ENCODE peak calls at places on chromosomes 13 and 19, in six cellular contexts. One of them, this sample, is unnamed. For H3K9me3, the result is how much of the 10 kb centered on the place peaks cover.

GRCh38 chr13:20390526-20391175 is 135.0 kb downstream of the CRYL1 start:
- DNase-seq in aorta: no peak
- DNase-seq in spleen: no peak
- DNase-seq in PC-9: no peak
- DNase-seq in hepatocyte: no peak
- DNase-seq in small intestine: no peak
- DNase-seq in this sample: no peak

GRCh38 chr13:30373727-30374126 is 48.6 kb upstream of the UBE2L5 start:
- DNase-seq in spleen: peak
- DNase-seq in hepatocyte: no peak
- DNase-seq in small intestine: no peak
- DNase-seq in aorta: peak
- DNase-seq in PC-9: no peak
- DNase-seq in this sample: no peak

GRCh38 chr13:41552031-41552430 is 94.7 kb downstream of the RGCC start:
- DNase-seq in spleen: no peak
- DNase-seq in aorta: no peak
- DNase-seq in small intestine: no peak
- DNase-seq in PC-9: no peak
- DNase-seq in hepatocyte: no peak
- DNase-seq in this sample: no peak

GRCh38 chr19:11125994-11126685 is 29.4 kb downstream of the SPC24 start:
- DNase-seq in hepatocyte: peak
- DNase-seq in aorta: peak
- DNase-seq in spleen: peak
- DNase-seq in PC-9: peak
- DNase-seq in small intestine: peak
- DNase-seq in this sample: peak

GRCh38 chr19:58305932-58306323 is 751 bp downstream of the ERVK3-1 start:
- DNase-seq in aorta: no peak
- DNase-seq in spleen: no peak
- DNase-seq in small intestine: peak
- DNase-seq in PC-9: no peak
- DNase-seq in hepatocyte: peak
- DNase-seq in this sample: no peak

GRCh38 chr13:40388617-40389016 is 277.8 kb downstream of the FOXO1 start:
- DNase-seq in hepatocyte: no peak
- DNase-seq in small intestine: peak
- DNase-seq in spleen: peak
- DNase-seq in PC-9: no peak
- DNase-seq in aorta: peak
- DNase-seq in this sample: no peak

GRCh38 chr13:79226250-79226649 is 179.8 kb downstream of the RBM26 start:
- DNase-seq in PC-9: no peak
- DNase-seq in small intestine: no peak
- DNase-seq in hepatocyte: no peak
- DNase-seq in aorta: no peak
- DNase-seq in spleen: no peak
- DNase-seq in this sample: no peak

GRCh38 chr13:42355118-42355840 is 83.3 kb downstream of the AKAP11 start:
- DNase-seq in aorta: no peak
- DNase-seq in PC-9: no peak
- DNase-seq in spleen: no peak
- DNase-seq in small intestine: no peak
- DNase-seq in hepatocyte: no peak
- DNase-seq in this sample: no peak

GRCh38 chr13:40170091-40170490 is 496.4 kb downstream of the FOXO1 start:
- DNase-seq in spleen: no peak
- DNase-seq in aorta: no peak
- DNase-seq in hepatocyte: no peak
- DNase-seq in PC-9: no peak
- DNase-seq in small intestine: no peak
- DNase-seq in this sample: no peak

GRCh38 chr19:31255863-31256600 is 93.2 kb downstream of the TSHZ3 start:
- DNase-seq in small intestine: no peak
- DNase-seq in spleen: no peak
- DNase-seq in PC-9: no peak
- DNase-seq in aorta: no peak
- DNase-seq in hepatocyte: no peak
- DNase-seq in this sample: no peak

GRCh38 chr13:28560612-28561011 is 65.7 kb upstream of the FLT1 start:
- DNase-seq in spleen: no peak
- DNase-seq in hepatocyte: no peak
- DNase-seq in aorta: no peak
- DNase-seq in PC-9: no peak
- DNase-seq in small intestine: no peak
- DNase-seq in this sample: no peak

GRCh38 chr19:7106711-7107657 is 37.5 kb downstream of the ZNF557 start:
- DNase-seq in PC-9: no peak
- DNase-seq in aorta: no peak
- DNase-seq in small intestine: no peak
- DNase-seq in hepatocyte: no peak
- DNase-seq in spleen: no peak
- DNase-seq in this sample: no peak

GRCh38 chr19:4431808-4432674 is 25.6 kb downstream of the UBXN6 start:
- DNase-seq in small intestine: no peak
- DNase-seq in hepatocyte: no peak
- DNase-seq in spleen: peak
- DNase-seq in aorta: peak
- DNase-seq in PC-9: no peak
- DNase-seq in this sample: no peak

GRCh38 chr13:84571264-84571663 is 689.0 kb upstream of the SLITRK1 start:
- DNase-seq in small intestine: no peak
- DNase-seq in hepatocyte: no peak
- DNase-seq in spleen: no peak
- DNase-seq in aorta: no peak
- DNase-seq in PC-9: no peak
- DNase-seq in this sample: no peak

GRCh38 chr19:45528149-45528743 is 21.0 kb downstream of the VASP start:
- DNase-seq in spleen: no peak
- DNase-seq in small intestine: peak
- DNase-seq in hepatocyte: peak
- DNase-seq in PC-9: peak
- DNase-seq in aorta: no peak
- DNase-seq in this sample: peak

GRCh38 chr13:37878921-37879320 is 9.3 kb upstream of the TRPC4 start:
- DNase-seq in aorta: no peak
- DNase-seq in spleen: no peak
- DNase-seq in hepatocyte: no peak
- DNase-seq in PC-9: no peak
- DNase-seq in small intestine: no peak
- DNase-seq in this sample: no peak

GRCh38 chr13:31538067-31539042 is 201.0 kb upstream of the RXFP2 start:
- DNase-seq in aorta: no peak
- DNase-seq in spleen: no peak
- DNase-seq in small intestine: peak
- DNase-seq in PC-9: no peak
- DNase-seq in hepatocyte: peak
- DNase-seq in this sample: no peak

GRCh38 chr13:114228176-114228575 is 6.5 kb upstream of the CDC16 start:
- DNase-seq in small intestine: peak
- DNase-seq in PC-9: no peak
- DNase-seq in aorta: no peak
- DNase-seq in spleen: no peak
- DNase-seq in hepatocyte: no peak
- DNase-seq in this sample: no peak

GRCh38 chr19:6577410-6578125 is 13.4 kb downstream of the CD70 start:
- DNase-seq in hepatocyte: no peak
- DNase-seq in PC-9: no peak
- DNase-seq in small intestine: no peak
- DNase-seq in spleen: no peak
- DNase-seq in aorta: no peak
- DNase-seq in this sample: no peak

GRCh38 chr13:100694722-100695644 is 20.4 kb upstream of the TMTC4 start:
- DNase-seq in hepatocyte: peak
- DNase-seq in PC-9: no peak
- DNase-seq in small intestine: peak
- DNase-seq in spleen: peak
- DNase-seq in aorta: no peak
- DNase-seq in this sample: no peak

GRCh38 chr19:30870861-30871260 is 478.4 kb downstream of the TSHZ3 start:
- DNase-seq in spleen: no peak
- DNase-seq in hepatocyte: peak
- DNase-seq in small intestine: no peak
- DNase-seq in aorta: no peak
- DNase-seq in PC-9: no peak
- DNase-seq in this sample: no peak

GRCh38 chr13:93700115-93700514 is 473.5 kb downstream of the GPC6 start:
- DNase-seq in PC-9: no peak
- DNase-seq in spleen: no peak
- DNase-seq in small intestine: no peak
- DNase-seq in hepatocyte: no peak
- DNase-seq in aorta: no peak
- DNase-seq in this sample: no peak

GRCh38 chr19:35519291-35519690 is 5.8 kb upstream of the DMKN start:
- DNase-seq in aorta: no peak
- DNase-seq in small intestine: no peak
- DNase-seq in hepatocyte: peak
- DNase-seq in spleen: no peak
- DNase-seq in PC-9: peak
- DNase-seq in this sample: no peak

GRCh38 chr19:18939922-18940775 is 868 bp downstream of the HOMER3 start:
- DNase-seq in hepatocyte: peak
- DNase-seq in PC-9: no peak
- DNase-seq in small intestine: no peak
- DNase-seq in aorta: peak
- DNase-seq in spleen: peak
- DNase-seq in this sample: no peak

GRCh38 chr13:25380741-25381324 is 9.1 kb downstream of the ATP8A2 start:
- DNase-seq in hepatocyte: no peak
- DNase-seq in spleen: no peak
- DNase-seq in PC-9: no peak
- DNase-seq in aorta: no peak
- DNase-seq in small intestine: no peak
- DNase-seq in this sample: no peak

GRCh38 chr13:66329988-66330429 is 900.1 kb downstream of the PCDH9 start:
- DNase-seq in PC-9: no peak
- DNase-seq in small intestine: no peak
- DNase-seq in spleen: no peak
- DNase-seq in aorta: no peak
- DNase-seq in hepatocyte: no peak
- DNase-seq in this sample: no peak

GRCh38 chr19:47280183-47280797 is 5.6 kb downstream of the INAFM1 start:
- DNase-seq in PC-9: no peak
- DNase-seq in spleen: peak
- DNase-seq in small intestine: peak
- DNase-seq in hepatocyte: peak
- DNase-seq in aorta: no peak
- DNase-seq in this sample: peak

GRCh38 chr19:44975444-44975843 is 20.3 kb downstream of the CLPTM1 start:
- DNase-seq in PC-9: no peak
- DNase-seq in small intestine: no peak
- DNase-seq in aorta: no peak
- DNase-seq in spleen: no peak
- DNase-seq in hepatocyte: no peak
- DNase-seq in this sample: no peak

GRCh38 chr13:108176685-108177274 is 38.6 kb downstream of the LIG4 start:
- DNase-seq in spleen: no peak
- DNase-seq in PC-9: no peak
- DNase-seq in small intestine: peak
- DNase-seq in hepatocyte: peak
- DNase-seq in aorta: no peak
- DNase-seq in this sample: peak

GRCh38 chr19:39937792-39938191 is 3.4 kb upstream of the FCGBP start:
- DNase-seq in small intestine: no peak
- DNase-seq in PC-9: no peak
- DNase-seq in spleen: no peak
- DNase-seq in hepatocyte: no peak
- DNase-seq in aorta: no peak
- DNase-seq in this sample: no peak
- H3K4me3 ChIP-seq in small intestine: no peak
- H3K4me3 ChIP-seq in PC-9: no peak
- H3K4me3 ChIP-seq in spleen: no peak
- H3K4me3 ChIP-seq in hepatocyte: no peak
- H3K4me3 ChIP-seq in aorta: no peak
- H3K4me3 ChIP-seq in this sample: no peak

GRCh38 chr19:36931684-36932083 is 15.6 kb downstream of the ZNF568 start:
- DNase-seq in spleen: no peak
- DNase-seq in PC-9: no peak
- DNase-seq in hepatocyte: no peak
- DNase-seq in small intestine: no peak
- DNase-seq in aorta: no peak
- DNase-seq in this sample: no peak
- H3K9me3 ChIP-seq in spleen: under half
- H3K9me3 ChIP-seq in PC-9: under half
- H3K9me3 ChIP-seq in hepatocyte: under half
- H3K9me3 ChIP-seq in small intestine: under half
- H3K9me3 ChIP-seq in aorta: under half
- H3K9me3 ChIP-seq in this sample: under half

GRCh38 chr19:28603453-28603852 is 609.5 kb downstream of the UQCRFS1 start:
- DNase-seq in spleen: no peak
- DNase-seq in aorta: no peak
- DNase-seq in small intestine: no peak
- DNase-seq in PC-9: no peak
- DNase-seq in hepatocyte: no peak
- DNase-seq in this sample: no peak
- H3K4me3 ChIP-seq in spleen: no peak
- H3K4me3 ChIP-seq in aorta: no peak
- H3K4me3 ChIP-seq in small intestine: no peak
- H3K4me3 ChIP-seq in PC-9: no peak
- H3K4me3 ChIP-seq in hepatocyte: no peak
- H3K4me3 ChIP-seq in this sample: no peak

DNA sequence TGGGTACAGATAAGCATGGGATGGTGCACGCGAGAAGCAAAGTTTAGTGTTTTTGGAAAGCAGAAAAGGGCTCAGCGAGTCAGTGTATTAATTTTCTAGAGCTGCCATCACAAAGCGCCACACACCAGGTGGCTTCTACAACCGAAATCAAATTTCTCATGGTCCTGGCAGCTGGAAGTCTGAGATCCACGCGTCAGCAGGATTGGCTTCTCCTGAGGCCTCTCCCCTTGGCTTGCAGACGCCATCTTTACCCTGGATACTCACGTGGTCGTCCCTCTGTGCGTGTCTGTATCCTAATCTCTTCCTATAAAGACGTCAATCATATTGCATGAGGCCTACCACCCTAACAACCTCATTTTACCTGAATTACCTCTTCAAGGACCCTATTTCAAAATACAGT is 51.5 kb upstream of the USP29 start:
- DNase-seq in spleen: no peak
- DNase-seq in aorta: no peak
- DNase-seq in hepatocyte: no peak
- DNase-seq in PC-9: no peak
- DNase-seq in small intestine: no peak
- DNase-seq in this sample: no peak
- H3K9me3 ChIP-seq in spleen: under half
- H3K9me3 ChIP-seq in aorta: under half
- H3K9me3 ChIP-seq in hepatocyte: under half
- H3K9me3 ChIP-seq in PC-9: under half
- H3K9me3 ChIP-seq in small intestine: under half
- H3K9me3 ChIP-seq in this sample: under half

GRCh38 chr19:37914908-37915307 is 7.9 kb downstream of the SIPA1L3 start:
- DNase-seq in hepatocyte: no peak
- DNase-seq in PC-9: no peak
- DNase-seq in aorta: no peak
- DNase-seq in spleen: no peak
- DNase-seq in small intestine: no peak
- DNase-seq in this sample: no peak
- H3K4me3 ChIP-seq in hepatocyte: no peak
- H3K4me3 ChIP-seq in PC-9: no peak
- H3K4me3 ChIP-seq in aorta: no peak
- H3K4me3 ChIP-seq in spleen: peak
- H3K4me3 ChIP-seq in small intestine: no peak
- H3K4me3 ChIP-seq in this sample: no peak

GRCh38 chr19:27392027-27392632 is 1820.8 kb downstream of the UQCRFS1 start:
- DNase-seq in aorta: no peak
- DNase-seq in small intestine: no peak
- DNase-seq in PC-9: no peak
- DNase-seq in hepatocyte: no peak
- DNase-seq in spleen: peak
- DNase-seq in this sample: no peak
- H3K9me3 ChIP-seq in aorta: under half
- H3K9me3 ChIP-seq in small intestine: under half
- H3K9me3 ChIP-seq in PC-9: under half
- H3K9me3 ChIP-seq in hepatocyte: under half
- H3K9me3 ChIP-seq in spleen: under half
- H3K9me3 ChIP-seq in this sample: under half

This sample was measured in Caco-2.